ENCODE peak calls at places on chromosomes 16 and 17, in eight cellular contexts. U, G, S, E, N, B, M and V are unnamed samples.

GRCh38 chr17:63445571-63446217 is 412 bp downstream of the CYB561 start:
- DNase-seq in E (no peak), N (peak; percentile 72), U (no peak), S (peak; percentile 49), B (no peak), M (peak; percentile 50), G (peak; percentile 78), V (no peak)

GRCh38 chr17:75785770-75786538 is 1.3 kb downstream of the UNK start:
- DNase-seq in G (no peak), U (peak; percentile 68), E (peak; percentile 68), N (no peak), S (no peak), B (no peak), M (no peak), V (no peak)

GRCh38 chr16:27795992-27796614 is 246.2 kb downstream of the KATNIP start:
- DNase-seq in U (peak; percentile 50), B (peak; percentile 36), N (peak; percentile 91), S (peak; percentile 81), E (peak; percentile 31), G (no peak), M (peak; percentile 72), V (no peak)

GRCh38 chr16:78390070-78390469 is 290.6 kb downstream of the WWOX start:
- DNase-seq in N (no peak), U (no peak), B (peak; percentile 9), G (no peak), E (no peak), S (no peak), M (no peak), V (no peak)

GRCh38 chr17:39132192-39132600 is 19.2 kb downstream of the PLXDC1 start:
- DNase-seq in E (peak; percentile 86), N (peak; percentile 43), G (no peak), S (no peak), U (peak; percentile 84), M (no peak), B (peak; percentile 51), V (peak; percentile 75)

GRCh38 chr16:57810197-57811024 is 8.1 kb upstream of the KIFC3 start:
- DNase-seq in E (peak; percentile 68), U (peak; percentile 89), G (peak; percentile 91), S (no peak), N (peak; percentile 67), M (no peak), B (peak; percentile 56), V (no peak)

GRCh38 chr17:77579717-77580116 is 378.8 kb upstream of the TNRC6C start:
- DNase-seq in B (no peak), M (no peak), G (no peak), E (no peak), S (no peak), U (no peak), N (no peak), V (no peak)

GRCh38 chr17:62919388-62919787 is 46.6 kb upstream of the TANC2 start:
- DNase-seq in M (no peak), E (peak; percentile 84), G (no peak), B (no peak), N (no peak), U (peak; percentile 65), S (no peak), V (no peak)

GRCh38 chr16:57984443-57985203 is 13.7 kb upstream of the CNGB1 start:
- DNase-seq in N (peak; percentile 98), E (peak; percentile 62), G (peak; percentile 89), M (peak; percentile 96), S (peak; percentile 91), B (peak; percentile 52), U (peak; percentile 71), V (peak; percentile 48)

GRCh38 chr16:17529982-17530760 is 59.4 kb upstream of the XYLT1 start:
- DNase-seq in M (no peak), S (no peak), B (no peak), N (no peak), G (peak; percentile 68), U (no peak), E (no peak), V (no peak)

GRCh38 chr17:4230142-4230541 is 33.6 kb downstream of the ANKFY1 start:
- DNase-seq in E (peak; percentile 97), G (no peak), B (peak; percentile 72), S (no peak), N (peak; percentile 35), M (no peak), U (peak; percentile 95), V (peak; percentile 85)

DNA sequence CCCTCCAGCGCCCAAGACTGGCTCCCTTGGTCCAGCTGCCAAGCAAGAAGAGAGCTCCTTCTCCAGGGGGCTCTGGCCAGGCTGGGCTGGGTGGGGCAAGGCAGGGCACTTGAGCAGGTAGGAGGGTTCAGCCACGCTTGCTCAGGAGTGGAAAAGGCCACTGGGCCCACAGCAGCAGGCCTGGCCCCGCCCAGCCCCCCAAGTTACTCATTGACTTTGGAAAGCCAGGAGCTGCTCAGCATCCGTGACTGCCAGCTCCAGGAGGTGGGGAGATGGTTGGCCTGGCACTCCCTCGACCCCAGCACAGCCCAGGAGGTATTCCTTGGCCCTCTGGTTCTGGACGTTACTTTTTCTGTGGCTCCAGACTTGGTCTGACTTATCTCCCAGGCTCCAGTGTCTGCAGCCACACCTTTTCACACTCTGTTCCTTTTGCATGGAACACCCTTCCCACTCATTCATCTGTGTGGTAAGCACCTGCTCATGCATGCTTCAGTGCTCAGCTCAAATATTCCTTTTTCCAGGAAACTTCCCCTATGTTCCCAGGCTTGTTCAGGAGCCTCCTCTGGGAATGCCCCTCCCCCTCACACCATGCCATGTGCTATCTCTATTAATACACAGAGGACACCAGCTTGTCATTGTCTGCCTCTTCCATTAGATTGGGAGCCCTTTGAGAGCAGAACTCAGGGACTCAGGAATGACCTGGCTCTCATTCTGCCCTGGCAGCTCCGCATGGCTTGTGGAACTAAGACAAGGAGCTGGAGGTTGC is at the start of gene CDH16:
- DNase-seq in M (no peak), S (no peak), G (no peak), E (no peak), N (no peak), B (no peak), U (no peak), V (no peak)
- TF ChIP-seq CTCF in M (no peak), S (no peak), G (no peak), E (no peak), N (no peak), B (no peak), U (no peak), V (no peak)

GRCh38 chr17:79699386-79700036 is 31.2 kb upstream of the ENPP7 start:
- DNase-seq in E (no peak), G (no peak), U (no peak), M (no peak), N (peak; percentile 48), B (no peak), S (no peak), V (no peak)

GRCh38 chr17:79702550-79703236 is 28.1 kb upstream of the ENPP7 start:
- DNase-seq in G (no peak), U (no peak), M (no peak), B (no peak), S (no peak), N (no peak), E (no peak), V (no peak)

GRCh38 chr17:79704691-79705090 is 26.1 kb upstream of the ENPP7 start:
- DNase-seq in U (no peak), B (no peak), N (no peak), E (no peak), S (no peak), G (no peak), M (no peak), V (no peak)

GRCh38 chr17:79700574-79700973 is 30.2 kb upstream of the ENPP7 start:
- DNase-seq in M (no peak), G (no peak), N (no peak), E (no peak), B (no peak), U (no peak), S (no peak), V (no peak)

GRCh38 chr17:79702071-79702470 is 28.7 kb upstream of the ENPP7 start:
- DNase-seq in U (no peak), S (no peak), N (peak; percentile 62), M (no peak), E (no peak), G (no peak), B (no peak), V (no peak)
- TF ChIP-seq CTCF in U (no peak), S (no peak), N (peak; percentile 57), M (peak; percentile 20), E (no peak), G (no peak), B (no peak), V (no peak)

GRCh38 chr17:15031971-15032370 is 233.2 kb downstream of the PMP22 start:
- DNase-seq in U (no peak), N (peak; percentile 32), E (no peak), G (no peak), M (no peak), S (no peak), B (no peak), V (no peak)

GRCh38 chr17:15023589-15023988 is 241.5 kb downstream of the PMP22 start:
- DNase-seq in U (no peak), M (no peak), G (no peak), S (no peak), N (no peak), E (no peak), B (no peak), V (no peak)

GRCh38 chr17:15027853-15028252 is 237.3 kb downstream of the PMP22 start:
- DNase-seq in U (no peak), G (no peak), E (no peak), B (no peak), M (no peak), N (no peak), S (no peak), V (no peak)

GRCh38 chr17:15026088-15026487 is 239.0 kb downstream of the PMP22 start:
- DNase-seq in M (no peak), G (no peak), U (no peak), E (no peak), B (no peak), S (no peak), N (no peak), V (no peak)

DNA sequence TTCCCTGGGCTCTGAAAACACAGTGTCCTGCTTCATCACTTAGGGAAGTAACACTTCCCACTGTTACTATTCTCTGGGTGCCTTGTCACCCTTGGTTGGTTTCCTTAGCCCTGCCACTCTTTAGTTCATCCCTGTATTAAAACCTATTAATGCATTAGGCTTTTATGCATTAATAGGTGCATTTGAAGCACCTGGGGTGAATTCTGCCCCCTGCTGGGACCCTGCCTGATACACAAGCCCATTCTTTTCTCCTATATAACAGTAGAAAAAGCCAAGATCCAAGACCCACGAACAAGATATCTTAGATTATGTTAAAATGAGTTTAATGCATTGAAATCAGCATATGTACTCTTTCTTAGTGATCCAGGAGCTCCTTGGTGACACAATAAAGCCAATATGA is 235.7 kb downstream of the PMP22 start:
- DNase-seq in G (no peak), E (no peak), M (no peak), N (no peak), U (no peak), B (no peak), S (no peak), V (no peak)
- TF ChIP-seq CTCF in G (no peak), E (no peak), M (no peak), N (peak; percentile 23), U (no peak), B (no peak), S (no peak), V (no peak)

DNA sequence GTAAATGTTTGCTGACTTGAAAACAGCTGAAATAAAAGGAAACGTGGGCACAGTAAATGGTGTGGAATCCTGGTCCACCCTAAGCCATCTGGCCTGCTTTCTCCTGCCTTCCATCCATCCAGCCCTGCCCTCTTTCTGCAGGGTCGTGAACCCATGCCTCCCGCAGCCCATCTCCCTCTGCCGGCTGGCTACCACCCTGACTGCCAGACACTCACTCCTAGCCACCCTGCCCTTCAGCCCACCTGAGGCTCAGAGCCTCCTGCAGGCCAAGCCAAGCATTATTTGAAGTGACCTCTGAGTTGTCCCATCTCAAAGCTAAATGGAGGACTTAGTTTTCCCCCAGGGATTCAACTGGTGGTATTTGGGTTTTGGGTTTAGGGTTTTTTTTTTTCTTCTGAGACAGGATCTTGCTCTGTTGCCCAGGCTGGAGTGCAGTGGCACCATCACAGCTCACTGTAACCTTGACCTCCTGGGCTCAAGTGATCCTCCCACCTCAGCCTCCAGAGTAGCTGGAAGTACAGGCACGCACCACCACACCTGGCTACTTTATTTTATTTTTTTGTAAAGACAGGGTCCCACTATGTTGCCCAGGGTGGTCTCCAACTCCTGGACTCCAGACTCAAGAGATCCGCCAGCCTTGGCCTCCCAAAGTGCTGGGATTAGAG is 8.4 kb downstream of the ZDHHC1 start:
- DNase-seq in E (no peak), U (no peak), B (no peak), N (no peak), M (no peak), G (no peak), S (no peak), V (no peak)
- TF ChIP-seq CTCF in E (peak; percentile 2), U (peak; percentile 23), B (no peak), N (peak; percentile 46), M (no peak), G (no peak), S (no peak), V (no peak)